ENCODE peak calls at places on chromosomes 11 and 22, in six cellular contexts. N, W, A, F, X and U are unnamed samples.

GRCh38 chr11:2564008-2564530 is 119.3 kb downstream of the KCNQ1 start:
- DNase-seq in N (no peak), W (no peak), A (no peak), F (no peak), X (no peak), U (no peak)

GRCh38 chr11:115290479-115291390 is 213.5 kb downstream of the CADM1 start:
- DNase-seq in N (no peak), W (no peak), A (no peak), F (no peak), X (no peak), U (no peak)

GRCh38 chr11:86592659-86593451 is 79.6 kb downstream of the ME3 start:
- DNase-seq in N (no peak), W (no peak), A (no peak), F (peak; percentile 82), X (peak; percentile 82), U (peak; percentile 69)

GRCh38 chr22:46421272-46421671 is 85.8 kb downstream of the TRMU start:
- DNase-seq in N (no peak), W (no peak), A (no peak), F (no peak), X (no peak), U (no peak)

GRCh38 chr11:95968585-95968984 is 44.7 kb upstream of the MTMR2 start:
- DNase-seq in N (no peak), W (no peak), A (no peak), F (no peak), X (no peak), U (no peak)

GRCh38 chr11:133908827-133909226 is 47.9 kb downstream of the IGSF9B start:
- DNase-seq in N (no peak), W (no peak), A (no peak), F (no peak), X (no peak), U (no peak)

GRCh38 chr11:65492637-65493366 is 6.0 kb upstream of the MALAT1 start:
- DNase-seq in N (no peak), W (no peak), A (peak; percentile 84), F (peak; percentile 82), X (no peak), U (peak; percentile 75)

GRCh38 chr11:45580399-45580798 is 85.0 kb downstream of the CHST1 start:
- DNase-seq in N (no peak), W (no peak), A (no peak), F (no peak), X (peak; percentile 11), U (peak; percentile 3)

GRCh38 chr22:45226681-45227186 is 14.0 kb downstream of the KIAA0930 start:
- DNase-seq in N (no peak), W (no peak), A (no peak), F (peak; percentile 65), X (no peak), U (no peak)

GRCh38 chr11:125376117-125376516 is 119.9 kb downstream of the FEZ1 start:
- DNase-seq in N (no peak), W (no peak), A (peak; percentile 70), F (no peak), X (no peak), U (peak; percentile 62)

GRCh38 chr11:118170892-118171273 is 5.6 kb downstream of the SCN2B start:
- DNase-seq in N (no peak), W (no peak), A (no peak), F (no peak), X (no peak), U (no peak)

GRCh38 chr11:71580057-71581003 is 2.3 kb downstream of the KRTAP5-11 start:
- DNase-seq in N (peak; percentile 54), W (peak; percentile 28), A (peak; percentile 24), F (peak; percentile 42), X (peak; percentile 65), U (peak; percentile 45)

GRCh38 chr11:14973621-14974020 is 1.5 kb upstream of the CALCA start:
- DNase-seq in N (no peak), W (no peak), A (no peak), F (no peak), X (no peak), U (no peak)

GRCh38 chr11:119618208-119618909 is 110.6 kb downstream of the NECTIN1 start:
- DNase-seq in N (no peak), W (no peak), A (no peak), F (no peak), X (no peak), U (no peak)

GRCh38 chr11:23976776-23977380 is 520.0 kb upstream of the LUZP2 start:
- DNase-seq in N (no peak), W (peak; percentile 38), A (no peak), F (no peak), X (no peak), U (peak; percentile 39)

GRCh38 chr22:23058481-23059336 is 11.6 kb upstream of the GNAZ start:
- DNase-seq in N (no peak), W (no peak), A (peak; percentile 7), F (no peak), X (no peak), U (no peak)

GRCh38 chr11:129460714-129461113 is 85.1 kb downstream of the BARX2 start:
- DNase-seq in N (no peak), W (no peak), A (no peak), F (no peak), X (no peak), U (no peak)

GRCh38 chr22:26642465-26643367 is 14.7 kb upstream of the MIAT start:
- DNase-seq in N (no peak), W (no peak), A (no peak), F (no peak), X (no peak), U (no peak)

GRCh38 chr11:59222464-59223065 is 9.8 kb upstream of the MPEG1 start:
- DNase-seq in N (no peak), W (no peak), A (no peak), F (no peak), X (no peak), U (no peak)

GRCh38 chr11:67252831-67253239 is 13.4 kb upstream of the GRK2 start:
- DNase-seq in N (no peak), W (no peak), A (no peak), F (peak; percentile 72), X (peak; percentile 49), U (no peak)

GRCh38 chr11:111265421-111265820 is 19.9 kb downstream of the POU2AF2 start:
- DNase-seq in N (no peak), W (no peak), A (no peak), F (no peak), X (no peak), U (no peak)

GRCh38 chr11:1921576-1922141 is 2.2 kb downstream of the TNNT3 start:
- DNase-seq in N (no peak), W (no peak), A (peak; percentile 23), F (peak; percentile 68), X (no peak), U (peak; percentile 78)

GRCh38 chr22:48237466-48237865 is 1475.0 kb downstream of the TBC1D22A start:
- DNase-seq in N (no peak), W (no peak), A (no peak), F (no peak), X (no peak), U (no peak)

GRCh38 chr11:110424775-110425444 is 4.8 kb upstream of the FDX1 start:
- DNase-seq in N (no peak), W (no peak), A (no peak), F (no peak), X (no peak), U (no peak)

GRCh38 chr11:125621995-125622394 is 3.0 kb upstream of the CHEK1 start:
- DNase-seq in N (no peak), W (no peak), A (no peak), F (no peak), X (no peak), U (peak; percentile 29)

GRCh38 chr11:57485217-57486007 is 25.1 kb downstream of the RTN4RL2 start:
- DNase-seq in N (no peak), W (no peak), A (no peak), F (no peak), X (no peak), U (peak; percentile 62)

GRCh38 chr11:121802542-121802941 is 313.5 kb downstream of the BLID start:
- DNase-seq in N (no peak), W (no peak), A (peak; percentile 76), F (no peak), X (no peak), U (no peak)

GRCh38 chr11:57792060-57792541 is 30.5 kb downstream of the CTNND1 start:
- DNase-seq in N (no peak), W (no peak), A (no peak), F (no peak), X (no peak), U (no peak)

GRCh38 chr22:32859743-32860142 is 58.2 kb downstream of the TIMP3 start:
- DNase-seq in N (no peak), W (no peak), A (no peak), F (no peak), X (no peak), U (no peak)

GRCh38 chr22:50469377-50470305 is 5.2 kb downstream of the SBF1 start:
- DNase-seq in N (no peak), W (no peak), A (no peak), F (peak; percentile 68), X (no peak), U (no peak)

GRCh38 chr11:58394195-58394594 is 12.5 kb downstream of the OR5B3 start:
- DNase-seq in N (peak; percentile 21), W (peak; percentile 7), A (no peak), F (peak; percentile 38), X (no peak), U (peak; percentile 34)

GRCh38 chr22:43789452-43789851 is 22.7 kb downstream of the EFCAB6 start:
- DNase-seq in N (peak; percentile 97), W (peak; percentile 85), A (peak; percentile 40), F (peak; percentile 51), X (peak; percentile 33), U (peak; percentile 82)

GRCh38 chr11:74971424-74971823 is 17.3 kb upstream of the NEU3 start:
- DNase-seq in N (no peak), W (no peak), A (no peak), F (no peak), X (no peak), U (no peak)
- H3K4me3 ChIP-seq in N (no peak overlapping the region), W (no peak overlapping the region), A (no peak overlapping the region), F (no peak overlapping the region), X (no peak overlapping the region), U (no peak overlapping the region)

DNA sequence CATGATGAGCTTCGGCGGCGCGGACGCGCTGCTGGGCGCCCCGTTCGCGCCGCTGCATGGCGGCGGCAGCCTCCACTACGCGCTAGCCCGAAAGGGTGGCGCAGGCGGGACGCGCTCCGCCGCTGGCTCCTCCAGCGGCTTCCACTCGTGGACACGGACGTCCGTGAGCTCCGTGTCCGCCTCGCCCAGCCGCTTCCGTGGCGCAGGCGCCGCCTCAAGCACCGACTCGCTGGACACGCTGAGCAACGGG is 169 bp downstream of the NEFH start:
- DNase-seq in N (no peak), W (no peak), A (no peak), F (no peak), X (no peak), U (no peak)
- H3K4me3 ChIP-seq in N (no peak overlapping the region), W (peak overlapping the region; percentile 49), A (peak overlapping the region; percentile 11), F (no peak overlapping the region), X (no peak overlapping the region), U (peak overlapping the region; percentile 48)

GRCh38 chr22:27747396-27748256 is 53.9 kb downstream of the MN1 start:
- DNase-seq in N (no peak), W (no peak), A (no peak), F (no peak), X (no peak), U (no peak)
- H3K4me3 ChIP-seq in N (no peak overlapping the region), W (no peak overlapping the region), A (no peak overlapping the region), F (no peak overlapping the region), X (no peak overlapping the region), U (no peak overlapping the region)

DNA sequence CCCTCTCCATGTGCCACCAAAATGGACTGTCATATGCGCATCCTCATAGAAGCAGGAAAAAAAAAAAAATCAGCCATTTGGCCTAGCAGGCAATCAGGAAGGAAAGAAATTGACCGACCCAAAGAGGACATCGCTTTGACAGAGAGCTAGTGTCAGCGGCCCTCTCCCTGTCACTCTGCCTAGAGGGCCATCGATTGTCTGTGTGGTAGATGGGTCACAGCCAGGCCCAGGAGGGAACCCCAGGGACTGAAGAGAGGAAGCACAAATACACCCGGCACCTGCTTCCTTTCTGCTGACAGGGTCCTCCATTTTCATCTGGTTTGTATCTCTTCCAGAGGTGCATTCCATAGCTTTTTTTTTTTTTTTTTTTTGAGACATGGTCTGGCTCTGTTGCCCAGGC is 21.8 kb downstream of the VPS37C start:
- DNase-seq in N (no peak), W (no peak), A (no peak), F (no peak), X (no peak), U (no peak)
- H3K4me3 ChIP-seq in N (no peak overlapping the region), W (no peak overlapping the region), A (no peak overlapping the region), F (no peak overlapping the region), X (no peak overlapping the region), U (no peak overlapping the region)